ENCODE peak calls at places on chromosomes 16 and 17, in four cellular contexts. W is IMR-90, Y is neuronal stem cell, G is mesenchymal stem cell. R is an unnamed sample.

GRCh38 chr17:13598353-13599167 is 3.2 kb downstream of the HS3ST3A1 start:
- DNase-seq in G (peak), W (no peak), Y (no peak), R (no peak)

GRCh38 chr16:68490829-68491575 is 42.7 kb upstream of the SMPD3 start:
- DNase-seq in W (peak), G (no peak), Y (no peak), R (peak)

GRCh38 chr17:67717192-67717623 is 528 bp upstream of the NOL11 start:
- DNase-seq in Y (no peak), W (no peak), G (no peak), R (no peak)

GRCh38 chr17:9274119-9274445 is 252.8 kb downstream of the NTN1 start:
- DNase-seq in Y (no peak), W (no peak), G (no peak), R (no peak)

GRCh38 chr17:37643829-37644228 is 583 bp upstream of the DDX52 start:
- DNase-seq in Y (no peak), W (no peak), G (no peak), R (peak)

GRCh38 chr16:87309912-87310485 is 7.2 kb downstream of the C16orf95 start:
- DNase-seq in G (no peak), W (no peak), Y (no peak), R (no peak)

GRCh38 chr16:85806539-85806938 is 7.0 kb downstream of the COX4I1 start:
- DNase-seq in G (no peak), W (no peak), Y (no peak), R (no peak)

GRCh38 chr16:85354623-85355514 is 242.6 kb upstream of the CIBAR2 start:
- DNase-seq in W (peak), G (peak), Y (no peak), R (peak)

GRCh38 chr16:78228704-78229103 is 129.2 kb downstream of the WWOX start:
- DNase-seq in G (no peak), W (no peak), Y (no peak), R (no peak)

GRCh38 chr17:57849163-57849873 is 526 bp downstream of the MRPS23 start:
- DNase-seq in Y (no peak), G (no peak), W (no peak), R (no peak)

GRCh38 chr17:58381124-58381838 is 29.3 kb upstream of the SUPT4H1 start:
- DNase-seq in G (no peak), Y (no peak), W (no peak), R (no peak)

GRCh38 chr17:19738073-19738449 is 10.0 kb downstream of the ALDH3A1 start:
- DNase-seq in G (no peak), Y (no peak), W (no peak), R (no peak)

GRCh38 chr16:2830355-2830695 is 222 bp downstream of the ZG16B start:
- DNase-seq in G (no peak), W (no peak), Y (no peak), R (no peak)

GRCh38 chr17:62703269-62703775 is 75.9 kb downstream of the MRC2 start:
- DNase-seq in G (peak), W (peak), Y (no peak), R (no peak)

GRCh38 chr17:17161121-17161520 is 45.0 kb downstream of the PLD6 start:
- DNase-seq in Y (no peak), G (no peak), W (no peak), R (no peak)

GRCh38 chr17:62781356-62781755 is 26.8 kb downstream of the MARCHF10 start:
- DNase-seq in G (peak), W (peak), Y (no peak), R (no peak)

GRCh38 chr17:75514299-75515228 is 773 bp downstream of the CASKIN2 start:
- DNase-seq in Y (peak), W (peak), G (peak), R (no peak)

GRCh38 chr16:87531418-87531817 is 38.6 kb upstream of the ZCCHC14 start:
- DNase-seq in G (no peak), Y (no peak), W (no peak), R (no peak)

GRCh38 chr17:79974786-79975497 is 60.7 kb downstream of the TBC1D16 start:
- DNase-seq in W (no peak), G (no peak), Y (no peak), R (no peak)

GRCh38 chr17:76536511-76537287 is 810 bp downstream of the CYGB start:
- DNase-seq in W (no peak), Y (no peak), G (no peak), R (no peak)

GRCh38 chr17:16343569-16343968 is 9.7 kb downstream of the CENPV start:
- DNase-seq in G (no peak), W (no peak), Y (no peak), R (no peak)

GRCh38 chr17:7656958-7657715 is 6.4 kb downstream of the ATP1B2 start:
- DNase-seq in Y (peak), W (no peak), G (peak), R (no peak)

GRCh38 chr17:7652659-7653343 is 2.1 kb downstream of the ATP1B2 start:
- DNase-seq in W (no peak), Y (no peak), G (no peak), R (no peak)

GRCh38 chr17:7651959-7652658 is 1.4 kb downstream of the ATP1B2 start:
- DNase-seq in Y (no peak), G (no peak), W (no peak), R (no peak)

GRCh38 chr17:7655541-7655840 is 4.8 kb downstream of the ATP1B2 start:
- DNase-seq in W (no peak), Y (no peak), G (no peak), R (no peak)

GRCh38 chr17:7654832-7655540 is 4.3 kb downstream of the ATP1B2 start:
- DNase-seq in Y (no peak), W (peak), G (no peak), R (no peak)
- H3K23ac ChIP-seq in Y (no peak), W (no peak), G (no peak), R (no peak)

GRCh38 chr17:40124279-40125141 is 2.7 kb downstream of the MSL1 start:
- DNase-seq in Y (no peak), W (peak), G (peak), R (no peak)
- H3K23ac ChIP-seq in Y (no peak), W (peak), G (no peak), R (no peak)

GRCh38 chr16:83899272-83899897 is 470 bp downstream of the MLYCD start:
- DNase-seq in Y (peak), G (peak), W (peak), R (peak)
- H3K23ac ChIP-seq in Y (peak), G (peak), W (peak), R (no peak)

DNA sequence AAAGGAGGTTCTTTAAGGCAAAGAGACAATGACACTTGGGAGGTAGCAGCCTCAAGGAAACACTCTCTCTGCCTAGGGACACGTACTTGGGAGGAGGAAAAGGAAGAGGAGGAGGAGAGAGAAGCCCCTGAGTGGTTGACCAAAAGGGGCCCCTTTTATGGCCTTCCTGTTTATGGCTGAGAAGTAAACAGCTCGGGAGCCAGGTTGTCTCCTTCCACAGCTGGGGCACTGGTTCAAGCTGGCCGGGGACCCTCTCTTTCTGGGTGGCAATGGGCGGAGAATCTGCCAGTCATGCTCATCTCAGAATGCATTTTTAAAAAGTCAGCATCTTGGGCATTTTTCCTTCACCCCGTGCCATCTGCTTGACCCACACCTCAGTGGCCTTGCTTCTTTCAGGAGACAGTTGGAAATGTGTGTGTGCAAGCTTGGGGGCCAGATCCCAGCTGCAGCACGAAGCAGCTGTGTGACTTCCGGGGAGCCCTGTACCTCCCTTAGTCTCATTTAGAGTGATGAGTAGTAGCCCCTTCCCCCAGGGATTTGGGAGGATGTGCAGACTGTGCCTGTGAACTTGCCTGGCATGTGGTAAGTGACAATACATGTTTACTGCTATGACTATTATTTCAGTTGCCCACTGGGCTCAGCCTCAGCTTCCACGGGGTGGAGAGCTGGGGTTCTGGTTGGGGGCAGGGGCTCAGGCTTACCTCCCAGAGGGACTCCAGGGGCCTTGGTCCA is 33.8 kb upstream of the SALL1 start:
- DNase-seq in Y (no peak), G (peak), W (no peak), R (no peak)
- H3K23ac ChIP-seq in Y (no peak), G (no peak), W (no peak), R (no peak)

GRCh38 chr17:49575524-49576120 is at the start of gene NXPH3:
- DNase-seq in G (peak), Y (peak), W (peak), R (peak)

GRCh38 chr17:49577651-49577935 is 1.9 kb downstream of the NXPH3 start:
- DNase-seq in G (no peak), Y (no peak), W (no peak), R (no peak)

GRCh38 chr17:49577978-49578893 is 2.6 kb downstream of the NXPH3 start:
- DNase-seq in W (no peak), Y (no peak), G (no peak), R (no peak)

GRCh38 chr17:49576121-49576905 is 642 bp downstream of the NXPH3 start:
- DNase-seq in G (peak), W (peak), Y (peak), R (peak)

GRCh38 chr17:49576906-49577650 is 1.4 kb downstream of the NXPH3 start:
- DNase-seq in G (no peak), W (no peak), Y (no peak), R (no peak)
- H3K23ac ChIP-seq in G (peak), W (peak), Y (peak), R (no peak)

DNA sequence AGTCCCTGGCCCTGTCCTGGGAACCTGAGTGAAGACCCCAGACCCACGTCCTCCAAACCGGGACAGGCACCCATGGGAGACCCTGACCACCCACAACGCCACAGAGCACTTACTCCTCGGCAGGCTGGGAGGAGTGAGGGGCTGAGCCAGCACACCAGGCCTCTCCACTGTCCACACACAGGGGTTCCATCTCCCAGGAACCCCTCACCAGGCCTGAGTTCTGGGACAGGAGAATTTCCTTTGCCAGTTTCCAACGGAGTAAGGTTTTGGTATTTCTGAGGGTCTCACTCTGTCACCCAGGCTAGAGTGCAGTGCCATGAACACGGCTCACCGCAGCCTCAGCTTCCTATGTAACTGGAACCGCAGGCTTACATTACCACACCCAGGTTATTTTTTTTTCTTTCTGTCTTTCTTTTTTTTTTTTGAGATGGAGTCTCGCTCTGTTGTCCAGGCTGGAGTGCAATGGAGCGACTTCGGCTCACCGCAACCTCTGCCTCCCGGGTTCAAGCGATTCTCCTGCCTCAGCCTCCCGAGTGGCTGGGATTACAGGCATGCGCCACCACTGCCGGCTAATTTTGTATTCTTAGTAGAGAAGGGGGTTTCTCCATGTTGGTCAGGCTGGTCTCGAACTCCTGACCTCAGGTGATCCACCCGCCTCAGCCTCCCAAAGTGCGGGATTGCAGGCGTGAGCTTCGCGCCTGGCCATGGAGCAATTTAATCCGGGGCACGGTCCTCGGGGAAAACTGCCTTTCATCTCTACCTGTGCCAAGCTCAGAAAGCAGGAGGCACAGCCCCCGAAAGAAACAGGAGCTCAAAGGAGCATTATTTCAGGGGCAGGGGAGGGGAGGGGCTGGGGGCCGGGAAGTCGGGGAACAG is 1.6 kb downstream of the PGAP6 start:
- DNase-seq in Y (no peak), W (no peak), G (no peak), R (no peak)
- H3K23ac ChIP-seq in Y (no peak), W (peak), G (peak), R (no peak)

DNA sequence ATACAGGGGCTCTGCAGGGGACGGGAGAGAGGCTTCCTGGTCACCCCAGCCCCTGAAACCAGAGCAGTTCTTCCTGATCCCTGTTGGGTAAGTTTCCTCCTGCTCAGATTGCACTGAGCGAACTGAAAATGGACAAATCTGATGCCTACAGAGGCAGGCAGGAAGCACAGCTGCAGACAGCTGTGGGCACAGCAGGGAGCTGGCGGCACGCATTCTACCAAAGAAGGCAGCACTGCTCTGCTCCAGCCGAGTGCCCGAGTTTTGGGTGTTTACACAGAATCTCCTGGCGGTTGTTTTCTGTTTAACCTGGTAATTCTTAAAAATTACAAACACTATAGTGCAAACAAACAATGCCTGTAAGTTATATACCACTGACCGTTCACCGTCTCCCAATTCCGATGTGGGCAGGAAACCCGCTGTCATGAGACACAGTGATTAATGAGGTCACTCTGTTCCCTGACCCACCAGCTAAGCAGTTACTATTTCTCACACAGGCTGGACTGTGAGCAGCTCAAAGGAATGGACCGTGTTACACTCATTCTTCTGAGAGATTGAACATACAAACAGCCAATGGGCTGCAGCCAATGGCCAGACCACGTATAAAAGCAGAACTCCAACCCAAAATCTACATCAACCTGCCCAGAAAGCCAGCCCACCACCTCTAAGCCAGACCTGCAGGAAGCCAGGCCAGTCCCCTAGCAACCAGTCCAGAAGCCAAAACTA is 25.5 kb downstream of the NSMCE1 start:
- DNase-seq in W (peak), Y (no peak), G (peak), R (peak)
- H3K23ac ChIP-seq in W (peak), Y (no peak), G (no peak), R (no peak)

GRCh38 chr17:6443692-6444572 is at the start of gene PIMREG:
- DNase-seq in G (peak), W (peak), Y (peak), R (peak)
- H3K23ac ChIP-seq in G (peak), W (peak), Y (peak), R (no peak)

R was measured in trophoblast cell.